ENCODE peak calls at places on chromosomes 11 and 22, in five cellular contexts. G is tibial artery, R is left lung, T is tibial nerve, W is H1. C is an unnamed sample.

GRCh38 chr11:121630041-121630440 is 177.3 kb upstream of the SORL1-AS1 start:
- DNase-seq in G (no peak), W (no peak), T (no peak), R (no peak), C (no peak)

GRCh38 chr22:35039625-35040024 is 26.3 kb upstream of the ISX start:
- DNase-seq in T (no peak), R (no peak), W (no peak), G (no peak), C (no peak)

GRCh38 chr11:62689421-62690183 is at the start of gene LRRN4CL:
- DNase-seq in T (peak; percentile 88), G (peak; percentile 90), W (no peak), R (no peak), C (peak; percentile 57)

GRCh38 chr22:24434472-24435322 is 7.3 kb downstream of the ADORA2A start:
- DNase-seq in T (peak; percentile 48), R (peak; percentile 49), W (no peak), G (no peak), C (peak; percentile 76)

GRCh38 chr11:13349046-13349445 is 71.5 kb downstream of the BMAL1 start:
- DNase-seq in G (no peak), T (no peak), W (no peak), R (no peak), C (no peak)

GRCh38 chr22:41994506-41994905 is 4.1 kb upstream of the WBP2NL start:
- DNase-seq in W (no peak), R (no peak), T (no peak), G (no peak), C (no peak)

GRCh38 chr11:19743622-19744021 is 31.0 kb downstream of the NAV2 start:
- DNase-seq in R (no peak), W (no peak), G (no peak), T (no peak), C (no peak)

GRCh38 chr11:93783767-93784151 is 323 bp upstream of the MED17 start:
- DNase-seq in T (no peak), R (no peak), G (no peak), W (no peak), C (no peak)

GRCh38 chr11:76652989-76653673 is 17.4 kb downstream of the LRRC32 start:
- DNase-seq in W (no peak), T (no peak), R (peak; percentile 23), G (peak; percentile 28), C (no peak)

GRCh38 chr11:60970369-60970774 is 1.1 kb upstream of the CD6 start:
- DNase-seq in G (peak; percentile 35), W (no peak), R (peak; percentile 69), T (peak; percentile 41), C (peak; percentile 79)

GRCh38 chr22:43077121-43077877 is 11.9 kb downstream of the TTLL1 start:
- DNase-seq in W (no peak), G (no peak), R (no peak), T (no peak), C (no peak)

GRCh38 chr22:42768385-42769035 is 47.8 kb upstream of the A4GALT start:
- DNase-seq in W (no peak), T (no peak), R (no peak), G (no peak), C (no peak)

GRCh38 chr11:119195680-119196079 is 10.4 kb downstream of the NHERF4 start:
- DNase-seq in T (no peak), G (no peak), W (peak; percentile 76), R (peak; percentile 63), C (peak; percentile 67)

GRCh38 chr11:10857604-10858504 is at the start of gene ZBED5:
- DNase-seq in W (peak; percentile 94), T (peak; percentile 97), R (peak; percentile 97), G (peak; percentile 98), C (peak; percentile 99)

GRCh38 chr22:46107089-46107664 is 43.1 kb upstream of the PPARA start:
- DNase-seq in T (no peak), R (peak; percentile 59), G (no peak), W (no peak), C (peak; percentile 72)

GRCh38 chr11:6629892-6630631 is 10.8 kb upstream of the TPP1 start:
- DNase-seq in R (no peak), T (no peak), G (no peak), W (no peak), C (no peak)

GRCh38 chr22:35971418-35972119 is 57.1 kb downstream of the RBFOX2 start:
- DNase-seq in R (no peak), W (no peak), T (peak; percentile 51), G (no peak), C (no peak)

GRCh38 chr11:34501500-34501899 is 12.1 kb downstream of the ELF5 start:
- DNase-seq in R (peak; percentile 72), W (no peak), T (peak; percentile 28), G (peak; percentile 32), C (no peak)

GRCh38 chr11:20639688-20640087 is 29.7 kb upstream of the NELL1 start:
- DNase-seq in W (no peak), T (no peak), R (no peak), G (no peak), C (no peak)

GRCh38 chr22:50269573-50270301 is 443 bp downstream of the MAPK11 start:
- DNase-seq in G (no peak), W (no peak), R (no peak), T (no peak), C (peak; percentile 54)

GRCh38 chr11:1559103-1559951 is 12.7 kb downstream of the DUSP8 start:
- DNase-seq in G (peak; percentile 95), R (peak; percentile 87), T (peak; percentile 52), W (no peak), C (peak; percentile 92)

GRCh38 chr11:83656931-83657330 is 370.8 kb upstream of the CCDC90B start:
- DNase-seq in R (no peak), W (no peak), T (no peak), G (no peak), C (no peak)

GRCh38 chr11:10042699-10043098 is 251.3 kb downstream of the SBF2 start:
- DNase-seq in T (no peak), R (peak; percentile 28), W (no peak), G (no peak), C (no peak)

GRCh38 chr11:111814567-111814966 is 48.4 kb upstream of the PPP2R1B start:
- DNase-seq in T (no peak), G (no peak), R (no peak), W (no peak), C (no peak)

GRCh38 chr11:9660886-9661285 is 3.0 kb upstream of the SWAP70 start:
- DNase-seq in W (no peak), T (no peak), R (no peak), G (no peak), C (no peak)

GRCh38 chr11:9656864-9657263 is 7.0 kb upstream of the SWAP70 start:
- DNase-seq in T (no peak), R (no peak), G (no peak), W (no peak), C (no peak)

GRCh38 chr22:24996420-24996952 is 44.0 kb downstream of the KIAA1671 start:
- DNase-seq in T (no peak), G (no peak), W (peak; percentile 75), R (no peak), C (peak; percentile 55)

GRCh38 chr11:2990617-2991476 is 1.3 kb downstream of the NAP1L4 start:
- DNase-seq in R (no peak), W (no peak), G (no peak), T (no peak), C (no peak)

GRCh38 chr11:69707156-69707555 is 3.3 kb upstream of the FGF19 start:
- DNase-seq in R (no peak), W (no peak), G (no peak), T (no peak), C (no peak)

GRCh38 chr11:69705246-69705856 is 1.5 kb upstream of the FGF19 start:
- DNase-seq in R (no peak), W (no peak), T (no peak), G (no peak), C (no peak)

GRCh38 chr11:69711824-69712801 is 8.3 kb upstream of the FGF19 start:
- DNase-seq in W (no peak), G (no peak), R (no peak), T (no peak), C (no peak)

GRCh38 chr11:69705901-69706787 is 2.3 kb upstream of the FGF19 start:
- DNase-seq in G (no peak), R (no peak), W (no peak), T (no peak), C (peak; percentile 31)

DNA sequence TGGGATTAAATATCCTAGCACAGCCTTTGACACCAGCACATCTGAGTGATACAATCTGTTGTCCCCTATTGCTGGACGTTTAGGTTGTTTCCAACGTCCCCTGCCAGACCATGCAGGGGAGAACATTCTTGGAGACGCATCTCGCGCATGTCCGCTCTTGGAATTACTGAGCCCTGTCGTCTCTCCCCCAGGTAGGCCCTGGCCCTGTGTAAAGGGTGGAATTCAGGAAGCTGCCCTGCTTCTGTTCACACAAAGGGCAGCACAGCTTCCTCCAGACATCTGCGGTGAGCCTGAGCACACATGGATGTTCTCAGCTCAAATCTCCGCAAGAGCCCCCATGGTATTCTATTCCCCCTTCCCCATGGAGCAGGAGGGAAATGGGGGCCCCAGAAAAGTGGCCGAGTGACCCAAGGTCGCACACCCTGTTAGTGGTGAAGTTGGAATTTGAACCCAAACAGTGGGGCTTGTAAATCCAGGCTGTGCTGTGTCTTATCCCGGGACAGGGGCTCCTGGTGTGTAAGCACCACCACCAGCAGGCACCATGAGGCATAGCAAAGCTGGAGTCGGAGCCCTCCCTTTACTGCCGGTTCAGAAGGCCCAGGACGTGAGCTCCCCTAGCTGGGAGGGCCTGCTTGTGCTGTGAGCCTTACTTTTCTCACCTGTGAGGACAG is 5.0 kb upstream of the FGF19 start:
- DNase-seq in W (no peak), G (no peak), R (no peak), T (no peak), C (no peak)
- TF ChIP-seq CTCF in W (peak; percentile 36), G (no peak), R (no peak), T (no peak), C (no peak)

GRCh38 chr22:37132773-37133172 is 16.9 kb downstream of the IL2RB start:
- DNase-seq in T (no peak), W (no peak), R (no peak), G (no peak), C (no peak)
- H3K9me3 ChIP-seq in T (no peaks in the 10 kb centered on the region), W (no peaks in the 10 kb centered on the region), R (no peaks in the 10 kb centered on the region), G (no peaks in the 10 kb centered on the region), C (no peaks in the 10 kb centered on the region)

DNA sequence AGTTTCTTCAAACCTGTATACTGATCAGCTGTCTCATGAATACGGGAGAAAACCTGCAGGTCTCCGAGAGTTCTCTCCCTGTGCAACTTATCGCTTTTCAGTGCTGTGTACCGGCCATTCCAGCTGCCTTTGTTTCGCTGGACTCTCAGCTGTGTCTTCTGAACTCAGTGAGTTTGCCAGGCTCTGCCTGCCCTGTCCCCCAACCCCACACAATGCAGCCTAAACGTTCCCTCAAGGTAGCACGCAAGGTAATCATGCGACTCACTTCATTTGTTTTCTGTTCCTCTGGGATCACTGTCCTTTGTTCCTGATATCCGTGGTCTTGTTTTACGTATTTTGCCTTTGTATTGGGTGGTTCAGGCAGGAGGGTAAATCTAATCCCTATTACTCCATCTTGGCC is 13.5 kb downstream of the RBM7 start:
- DNase-seq in T (no peak), G (no peak), R (no peak), W (no peak), C (no peak)
- H3K36me3 ChIP-seq in T (no peaks in the 10 kb centered on the region), G (peaks cover 30% of the 10 kb centered on the region), R (peaks cover 36% of the 10 kb centered on the region), W (no peaks in the 10 kb centered on the region), C (peaks cover 5% of the 10 kb centered on the region)

DNA sequence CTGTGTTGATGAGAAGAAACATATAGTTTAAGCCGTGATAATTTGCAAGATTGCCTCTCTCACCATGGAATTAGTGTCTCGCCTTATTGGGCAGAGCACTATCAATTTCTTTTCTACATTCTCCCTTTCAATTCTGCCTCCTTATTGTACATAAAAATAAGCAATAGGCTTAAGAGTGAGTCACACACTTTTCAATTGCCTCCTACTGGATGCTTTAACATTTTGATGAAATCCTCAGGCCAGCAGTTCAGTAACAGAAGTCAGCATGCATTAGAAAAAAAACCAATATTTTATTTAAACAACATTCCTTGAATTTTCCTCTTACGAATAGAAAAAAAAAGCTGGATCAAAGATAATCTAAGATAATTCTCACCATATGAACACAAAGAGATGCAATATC is 33.8 kb upstream of the VWA5A start:
- DNase-seq in G (no peak), T (no peak), R (no peak), W (no peak), C (no peak)
- TF ChIP-seq CTCF in G (no peak), T (no peak), R (no peak), W (no peak), C (no peak)

C was measured in mucosa of descending colon.